ENCODE peak calls at places on chromosomes 16 and 17, in five cellular contexts. One of them, this sample, is unnamed.

GRCh38 chr16:70576431-70577255 is 53.0 kb downstream of the SF3B3 start:
- DNase-seq in uterus: no peak
- DNase-seq in tibial nerve: no peak
- DNase-seq in breast epithelium: no peak
- DNase-seq in adrenal gland: no peak
- DNase-seq in this sample: peak

GRCh38 chr17:13297198-13297597 is 279.4 kb upstream of the ELAC2 start:
- DNase-seq in uterus: no peak
- DNase-seq in tibial nerve: no peak
- DNase-seq in breast epithelium: no peak
- DNase-seq in adrenal gland: no peak
- DNase-seq in this sample: no peak

GRCh38 chr17:77449908-77450741 is 309.4 kb downstream of the SEC14L1 start:
- DNase-seq in uterus: peak
- DNase-seq in tibial nerve: peak
- DNase-seq in breast epithelium: no peak
- DNase-seq in adrenal gland: peak
- DNase-seq in this sample: no peak

GRCh38 chr16:58464916-58465731 is 34.8 kb upstream of the NDRG4 start:
- DNase-seq in uterus: no peak
- DNase-seq in tibial nerve: no peak
- DNase-seq in breast epithelium: no peak
- DNase-seq in adrenal gland: peak
- DNase-seq in this sample: no peak

GRCh38 chr16:85168732-85169256 is 56.5 kb upstream of the CIBAR2 start:
- DNase-seq in uterus: peak
- DNase-seq in tibial nerve: peak
- DNase-seq in breast epithelium: no peak
- DNase-seq in adrenal gland: peak
- DNase-seq in this sample: no peak

GRCh38 chr17:28041068-28041843 is 1.2 kb upstream of the NLK start:
- DNase-seq in uterus: peak
- DNase-seq in tibial nerve: peak
- DNase-seq in breast epithelium: peak
- DNase-seq in adrenal gland: peak
- DNase-seq in this sample: peak

GRCh38 chr17:73030995-73031394 is 61.5 kb downstream of the SLC39A11 start:
- DNase-seq in uterus: no peak
- DNase-seq in tibial nerve: no peak
- DNase-seq in breast epithelium: no peak
- DNase-seq in adrenal gland: no peak
- DNase-seq in this sample: no peak

GRCh38 chr16:2339521-2340484 is 725 bp downstream of the ABCA3 start:
- DNase-seq in uterus: peak
- DNase-seq in tibial nerve: peak
- DNase-seq in breast epithelium: no peak
- DNase-seq in adrenal gland: peak
- DNase-seq in this sample: peak

GRCh38 chr17:30519166-30519565 is 42.0 kb downstream of the GOSR1 start:
- DNase-seq in uterus: no peak
- DNase-seq in tibial nerve: no peak
- DNase-seq in breast epithelium: no peak
- DNase-seq in adrenal gland: no peak
- DNase-seq in this sample: no peak

GRCh38 chr17:74390680-74391653 is 23.7 kb downstream of the GPR142 start:
- DNase-seq in uterus: no peak
- DNase-seq in tibial nerve: no peak
- DNase-seq in breast epithelium: no peak
- DNase-seq in adrenal gland: no peak
- DNase-seq in this sample: no peak

GRCh38 chr17:66829386-66829864 is 5.5 kb upstream of the CACNG5 start:
- DNase-seq in uterus: peak
- DNase-seq in tibial nerve: peak
- DNase-seq in breast epithelium: no peak
- DNase-seq in adrenal gland: peak
- DNase-seq in this sample: no peak

GRCh38 chr16:15682105-15682570 is 32.1 kb downstream of the NDE1 start:
- DNase-seq in uterus: no peak
- DNase-seq in tibial nerve: peak
- DNase-seq in breast epithelium: no peak
- DNase-seq in adrenal gland: peak
- DNase-seq in this sample: peak

GRCh38 chr16:69772560-69773254 is 10.6 kb downstream of the WWP2 start:
- DNase-seq in uterus: no peak
- DNase-seq in tibial nerve: no peak
- DNase-seq in breast epithelium: no peak
- DNase-seq in adrenal gland: peak
- DNase-seq in this sample: no peak

GRCh38 chr17:2172447-2172938 is 117.6 kb downstream of the HIC1 start:
- DNase-seq in uterus: peak
- DNase-seq in tibial nerve: no peak
- DNase-seq in breast epithelium: no peak
- DNase-seq in adrenal gland: peak
- DNase-seq in this sample: no peak

GRCh38 chr17:59349178-59349577 is 17.7 kb downstream of the YPEL2 start:
- DNase-seq in uterus: no peak
- DNase-seq in tibial nerve: no peak
- DNase-seq in breast epithelium: no peak
- DNase-seq in adrenal gland: no peak
- DNase-seq in this sample: no peak

GRCh38 chr16:15610369-15610871 is 32.5 kb downstream of the MARF1 start:
- DNase-seq in uterus: no peak
- DNase-seq in tibial nerve: no peak
- DNase-seq in breast epithelium: no peak
- DNase-seq in adrenal gland: no peak
- DNase-seq in this sample: no peak

GRCh38 chr16:73713301-73713700 is 583.3 kb upstream of the PSMD7 start:
- DNase-seq in uterus: no peak
- DNase-seq in tibial nerve: no peak
- DNase-seq in breast epithelium: no peak
- DNase-seq in adrenal gland: no peak
- DNase-seq in this sample: no peak

GRCh38 chr17:6666077-6666521 is 14.5 kb downstream of the C17orf100 start:
- DNase-seq in uterus: peak
- DNase-seq in tibial nerve: peak
- DNase-seq in breast epithelium: peak
- DNase-seq in adrenal gland: peak
- DNase-seq in this sample: peak

GRCh38 chr16:66886346-66886745 is 6.0 kb downstream of the PDP2 start:
- DNase-seq in uterus: no peak
- DNase-seq in tibial nerve: no peak
- DNase-seq in breast epithelium: no peak
- DNase-seq in adrenal gland: no peak
- DNase-seq in this sample: no peak

DNA sequence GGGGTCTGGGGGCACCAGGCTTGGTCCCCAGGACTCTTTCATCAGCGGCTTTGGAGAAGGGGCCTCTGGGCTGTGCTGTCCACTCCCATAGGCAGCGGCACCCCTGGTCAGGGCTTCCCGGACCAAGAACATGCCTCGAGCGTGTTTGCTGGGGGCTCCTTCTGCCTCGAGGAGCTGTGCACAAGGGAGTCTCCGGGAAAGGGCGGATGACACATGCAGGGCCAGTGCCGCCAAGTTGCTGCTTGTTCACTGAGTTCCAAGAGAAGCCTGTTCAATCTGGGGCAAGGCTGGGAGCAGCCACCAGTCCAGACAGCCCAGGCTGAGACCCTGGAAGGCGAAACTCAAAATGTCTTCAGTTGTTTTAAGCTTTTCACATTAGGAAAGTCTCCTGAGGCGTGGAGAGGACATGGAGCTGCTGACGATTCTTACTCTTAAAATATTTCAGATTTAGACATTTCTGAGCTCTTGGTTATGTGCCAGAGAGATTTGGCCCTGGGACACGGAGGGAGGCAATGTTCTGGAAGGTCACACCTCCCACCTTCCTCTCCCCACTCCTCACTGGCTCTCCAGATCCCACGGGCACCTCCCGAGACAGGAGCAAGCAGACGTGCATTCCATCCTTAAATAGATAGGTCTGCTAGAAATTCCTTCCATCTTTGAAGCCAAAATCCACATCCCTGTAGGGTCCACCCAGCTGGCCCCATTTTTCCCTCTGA is 84.4 kb upstream of the ZNF469 start:
- DNase-seq in uterus: no peak
- DNase-seq in tibial nerve: no peak
- DNase-seq in breast epithelium: no peak
- DNase-seq in adrenal gland: peak
- DNase-seq in this sample: peak
- TF ChIP-seq POLR2A in uterus: no peak
- TF ChIP-seq POLR2A in tibial nerve: no peak
- TF ChIP-seq POLR2A in breast epithelium: no peak
- TF ChIP-seq POLR2A in adrenal gland: no peak
- TF ChIP-seq POLR2A in this sample: no peak

GRCh38 chr17:67834634-67835033 is 9.3 kb downstream of the BPTF start:
- DNase-seq in uterus: no peak
- DNase-seq in tibial nerve: no peak
- DNase-seq in breast epithelium: no peak
- DNase-seq in adrenal gland: no peak
- DNase-seq in this sample: no peak

GRCh38 chr17:67831268-67831667 is 6.0 kb downstream of the BPTF start:
- DNase-seq in uterus: no peak
- DNase-seq in tibial nerve: no peak
- DNase-seq in breast epithelium: no peak
- DNase-seq in adrenal gland: no peak
- DNase-seq in this sample: no peak

GRCh38 chr17:67836205-67836987 is 11.1 kb downstream of the BPTF start:
- DNase-seq in uterus: no peak
- DNase-seq in tibial nerve: no peak
- DNase-seq in breast epithelium: no peak
- DNase-seq in adrenal gland: no peak
- DNase-seq in this sample: no peak

GRCh38 chr17:67833134-67833533 is 7.8 kb downstream of the BPTF start:
- DNase-seq in uterus: no peak
- DNase-seq in tibial nerve: no peak
- DNase-seq in breast epithelium: no peak
- DNase-seq in adrenal gland: no peak
- DNase-seq in this sample: no peak

GRCh38 chr17:67833946-67834631 is 8.8 kb downstream of the BPTF start:
- DNase-seq in uterus: no peak
- DNase-seq in tibial nerve: no peak
- DNase-seq in breast epithelium: no peak
- DNase-seq in adrenal gland: no peak
- DNase-seq in this sample: no peak
- TF ChIP-seq CTCF in uterus: no peak
- TF ChIP-seq CTCF in tibial nerve: no peak
- TF ChIP-seq CTCF in breast epithelium: no peak
- TF ChIP-seq CTCF in adrenal gland: no peak
- TF ChIP-seq CTCF in this sample: no peak

GRCh38 chr17:58317421-58318064 is 11.1 kb downstream of the TSPOAP1 start:
- DNase-seq in uterus: peak
- DNase-seq in tibial nerve: no peak
- DNase-seq in breast epithelium: peak
- DNase-seq in adrenal gland: peak
- DNase-seq in this sample: peak
- TF ChIP-seq POLR2A in uterus: no peak
- TF ChIP-seq POLR2A in tibial nerve: no peak
- TF ChIP-seq POLR2A in breast epithelium: no peak
- TF ChIP-seq POLR2A in adrenal gland: no peak
- TF ChIP-seq POLR2A in this sample: no peak

GRCh38 chr16:89599451-89599858 is 14.0 kb upstream of the DPEP1 start:
- DNase-seq in uterus: no peak
- DNase-seq in tibial nerve: no peak
- DNase-seq in breast epithelium: no peak
- DNase-seq in adrenal gland: no peak
- DNase-seq in this sample: no peak
- TF ChIP-seq CTCF in uterus: no peak
- TF ChIP-seq CTCF in tibial nerve: no peak
- TF ChIP-seq CTCF in breast epithelium: no peak
- TF ChIP-seq CTCF in adrenal gland: no peak
- TF ChIP-seq CTCF in this sample: no peak

GRCh38 chr17:78980624-78980972 is 875 bp upstream of the LGALS3BP start:
- DNase-seq in uterus: no peak
- DNase-seq in tibial nerve: no peak
- DNase-seq in breast epithelium: no peak
- DNase-seq in adrenal gland: no peak
- DNase-seq in this sample: no peak

GRCh38 chr17:78981010-78981888 is 1.5 kb upstream of the LGALS3BP start:
- DNase-seq in uterus: no peak
- DNase-seq in tibial nerve: no peak
- DNase-seq in breast epithelium: no peak
- DNase-seq in adrenal gland: no peak
- DNase-seq in this sample: no peak

GRCh38 chr17:78977681-78977943 is 2.1 kb downstream of the LGALS3BP start:
- DNase-seq in uterus: no peak
- DNase-seq in tibial nerve: no peak
- DNase-seq in breast epithelium: no peak
- DNase-seq in adrenal gland: no peak
- DNase-seq in this sample: no peak

GRCh38 chr17:78977992-78978973 is 1.4 kb downstream of the LGALS3BP start:
- DNase-seq in uterus: no peak
- DNase-seq in tibial nerve: no peak
- DNase-seq in breast epithelium: no peak
- DNase-seq in adrenal gland: peak
- DNase-seq in this sample: no peak

GRCh38 chr17:78979780-78980623 is at the start of gene LGALS3BP:
- DNase-seq in uterus: peak
- DNase-seq in tibial nerve: peak
- DNase-seq in breast epithelium: peak
- DNase-seq in adrenal gland: peak
- DNase-seq in this sample: no peak
- TF ChIP-seq POLR2A in uterus: peak
- TF ChIP-seq POLR2A in tibial nerve: no peak
- TF ChIP-seq POLR2A in breast epithelium: no peak
- TF ChIP-seq POLR2A in adrenal gland: peak
- TF ChIP-seq POLR2A in this sample: no peak